ENCODE peak calls at places on chromosomes 13 and 19, in five cellular contexts. One of them, this sample, is unnamed.
A peak's percentile ranks its signal among the peaks of the same experiment; 100 is the strongest.

GRCh38 chr13:105969761-105970160 is 565.7 kb downstream of the EFNB2 start:
- DNase-seq in T-helper 1 cell: no peak
- DNase-seq in ELF-1: peak; percentile 21
- DNase-seq in neural crest cell: no peak
- DNase-seq in activated T-helper 1 cell treated with anti-CD3 and anti-CD28 coated beads, Interleukin-12 subunit alpha, Interleukin-12 subunit beta, Interleukin-2, Interleukin-4 antibody, amounts not matched to agents 30 ng/mL and 10 ng/mL and 1 ng/mL, durations not matched to agents 14 hours and 24 hours and 36 hours: no peak
- DNase-seq in this sample: peak; percentile 90

GRCh38 chr19:35718345-35719041 is 690 bp downstream of the KMT2B start:
- DNase-seq in ELF-1: peak; percentile 19
- DNase-seq in T-helper 1 cell: peak; percentile 51
- DNase-seq in neural crest cell: peak; percentile 29
- DNase-seq in activated T-helper 1 cell treated with anti-CD3 and anti-CD28 coated beads, Interleukin-12 subunit alpha, Interleukin-12 subunit beta, Interleukin-2, Interleukin-4 antibody, amounts not matched to agents 30 ng/mL and 10 ng/mL and 1 ng/mL, durations not matched to agents 14 hours and 24 hours and 36 hours: peak; percentile 47
- DNase-seq in this sample: peak; percentile 65

GRCh38 chr13:33971305-33971819 is 153.4 kb downstream of the RFC3 start:
- DNase-seq in ELF-1: no peak
- DNase-seq in T-helper 1 cell: no peak
- DNase-seq in activated T-helper 1 cell treated with anti-CD3 and anti-CD28 coated beads, Interleukin-12 subunit alpha, Interleukin-12 subunit beta, Interleukin-2, Interleukin-4 antibody, amounts not matched to agents 30 ng/mL and 10 ng/mL and 1 ng/mL, durations not matched to agents 14 hours and 24 hours and 36 hours: no peak
- DNase-seq in neural crest cell: no peak
- DNase-seq in this sample: no peak

GRCh38 chr13:107675847-107676550 is 539.3 kb downstream of the LIG4 start:
- DNase-seq in neural crest cell: no peak
- DNase-seq in ELF-1: no peak
- DNase-seq in T-helper 1 cell: no peak
- DNase-seq in activated T-helper 1 cell treated with anti-CD3 and anti-CD28 coated beads, Interleukin-12 subunit alpha, Interleukin-12 subunit beta, Interleukin-2, Interleukin-4 antibody, amounts not matched to agents 30 ng/mL and 10 ng/mL and 1 ng/mL, durations not matched to agents 14 hours and 24 hours and 36 hours: no peak
- DNase-seq in this sample: no peak

GRCh38 chr19:38057954-38058690 is 151.1 kb downstream of the SIPA1L3 start:
- DNase-seq in T-helper 1 cell: no peak
- DNase-seq in activated T-helper 1 cell treated with anti-CD3 and anti-CD28 coated beads, Interleukin-12 subunit alpha, Interleukin-12 subunit beta, Interleukin-2, Interleukin-4 antibody, amounts not matched to agents 30 ng/mL and 10 ng/mL and 1 ng/mL, durations not matched to agents 14 hours and 24 hours and 36 hours: no peak
- DNase-seq in neural crest cell: no peak
- DNase-seq in ELF-1: peak; percentile 63
- DNase-seq in this sample: no peak

GRCh38 chr19:53057904-53058579 is 13.5 kb downstream of the ERVV-2 start:
- DNase-seq in neural crest cell: peak; percentile 31
- DNase-seq in ELF-1: peak; percentile 88
- DNase-seq in activated T-helper 1 cell treated with anti-CD3 and anti-CD28 coated beads, Interleukin-12 subunit alpha, Interleukin-12 subunit beta, Interleukin-2, Interleukin-4 antibody, amounts not matched to agents 30 ng/mL and 10 ng/mL and 1 ng/mL, durations not matched to agents 14 hours and 24 hours and 36 hours: no peak
- DNase-seq in T-helper 1 cell: no peak
- DNase-seq in this sample: peak; percentile 61

GRCh38 chr19:16257509-16258002 is 59.8 kb downstream of the AP1M1 start:
- DNase-seq in T-helper 1 cell: no peak
- DNase-seq in ELF-1: no peak
- DNase-seq in neural crest cell: no peak
- DNase-seq in activated T-helper 1 cell treated with anti-CD3 and anti-CD28 coated beads, Interleukin-12 subunit alpha, Interleukin-12 subunit beta, Interleukin-2, Interleukin-4 antibody, amounts not matched to agents 30 ng/mL and 10 ng/mL and 1 ng/mL, durations not matched to agents 14 hours and 24 hours and 36 hours: no peak
- DNase-seq in this sample: no peak

GRCh38 chr13:94464771-94465170 is 14.7 kb downstream of the DCT start:
- DNase-seq in activated T-helper 1 cell treated with anti-CD3 and anti-CD28 coated beads, Interleukin-12 subunit alpha, Interleukin-12 subunit beta, Interleukin-2, Interleukin-4 antibody, amounts not matched to agents 30 ng/mL and 10 ng/mL and 1 ng/mL, durations not matched to agents 14 hours and 24 hours and 36 hours: no peak
- DNase-seq in T-helper 1 cell: no peak
- DNase-seq in neural crest cell: no peak
- DNase-seq in ELF-1: no peak
- DNase-seq in this sample: peak; percentile 58

GRCh38 chr19:48318286-48318987 is 6.9 kb upstream of the EMP3 start:
- DNase-seq in ELF-1: no peak
- DNase-seq in neural crest cell: no peak
- DNase-seq in activated T-helper 1 cell treated with anti-CD3 and anti-CD28 coated beads, Interleukin-12 subunit alpha, Interleukin-12 subunit beta, Interleukin-2, Interleukin-4 antibody, amounts not matched to agents 30 ng/mL and 10 ng/mL and 1 ng/mL, durations not matched to agents 14 hours and 24 hours and 36 hours: no peak
- DNase-seq in T-helper 1 cell: no peak
- DNase-seq in this sample: no peak

GRCh38 chr19:33280351-33280921 is 21.9 kb downstream of the CEBPA start:
- DNase-seq in T-helper 1 cell: peak; percentile 89
- DNase-seq in neural crest cell: no peak
- DNase-seq in activated T-helper 1 cell treated with anti-CD3 and anti-CD28 coated beads, Interleukin-12 subunit alpha, Interleukin-12 subunit beta, Interleukin-2, Interleukin-4 antibody, amounts not matched to agents 30 ng/mL and 10 ng/mL and 1 ng/mL, durations not matched to agents 14 hours and 24 hours and 36 hours: peak; percentile 47
- DNase-seq in ELF-1: no peak
- DNase-seq in this sample: no peak

GRCh38 chr19:39067104-39067503 is 17.1 kb upstream of the ACP7 start:
- DNase-seq in neural crest cell: no peak
- DNase-seq in activated T-helper 1 cell treated with anti-CD3 and anti-CD28 coated beads, Interleukin-12 subunit alpha, Interleukin-12 subunit beta, Interleukin-2, Interleukin-4 antibody, amounts not matched to agents 30 ng/mL and 10 ng/mL and 1 ng/mL, durations not matched to agents 14 hours and 24 hours and 36 hours: no peak
- DNase-seq in ELF-1: no peak
- DNase-seq in T-helper 1 cell: no peak
- DNase-seq in this sample: no peak

GRCh38 chr13:100836696-100837095 is 162.1 kb upstream of the TMTC4 start:
- DNase-seq in neural crest cell: no peak
- DNase-seq in T-helper 1 cell: no peak
- DNase-seq in ELF-1: no peak
- DNase-seq in activated T-helper 1 cell treated with anti-CD3 and anti-CD28 coated beads, Interleukin-12 subunit alpha, Interleukin-12 subunit beta, Interleukin-2, Interleukin-4 antibody, amounts not matched to agents 30 ng/mL and 10 ng/mL and 1 ng/mL, durations not matched to agents 14 hours and 24 hours and 36 hours: no peak
- DNase-seq in this sample: no peak

GRCh38 chr13:41694902-41695301 is 237.6 kb downstream of the RGCC start:
- DNase-seq in T-helper 1 cell: no peak
- DNase-seq in ELF-1: no peak
- DNase-seq in activated T-helper 1 cell treated with anti-CD3 and anti-CD28 coated beads, Interleukin-12 subunit alpha, Interleukin-12 subunit beta, Interleukin-2, Interleukin-4 antibody, amounts not matched to agents 30 ng/mL and 10 ng/mL and 1 ng/mL, durations not matched to agents 14 hours and 24 hours and 36 hours: no peak
- DNase-seq in neural crest cell: no peak
- DNase-seq in this sample: no peak

GRCh38 chr13:26658491-26658890 is 101.0 kb downstream of the WASF3 start:
- DNase-seq in activated T-helper 1 cell treated with anti-CD3 and anti-CD28 coated beads, Interleukin-12 subunit alpha, Interleukin-12 subunit beta, Interleukin-2, Interleukin-4 antibody, amounts not matched to agents 30 ng/mL and 10 ng/mL and 1 ng/mL, durations not matched to agents 14 hours and 24 hours and 36 hours: no peak
- DNase-seq in T-helper 1 cell: no peak
- DNase-seq in ELF-1: no peak
- DNase-seq in neural crest cell: no peak
- DNase-seq in this sample: no peak

GRCh38 chr13:65470781-65471180 is 1759.4 kb downstream of the PCDH9 start:
- DNase-seq in neural crest cell: no peak
- DNase-seq in ELF-1: no peak
- DNase-seq in activated T-helper 1 cell treated with anti-CD3 and anti-CD28 coated beads, Interleukin-12 subunit alpha, Interleukin-12 subunit beta, Interleukin-2, Interleukin-4 antibody, amounts not matched to agents 30 ng/mL and 10 ng/mL and 1 ng/mL, durations not matched to agents 14 hours and 24 hours and 36 hours: no peak
- DNase-seq in T-helper 1 cell: no peak
- DNase-seq in this sample: no peak

GRCh38 chr19:11814707-11815050 is 606 bp downstream of the ZNF440 start:
- DNase-seq in ELF-1: peak; percentile 42
- DNase-seq in neural crest cell: no peak
- DNase-seq in activated T-helper 1 cell treated with anti-CD3 and anti-CD28 coated beads, Interleukin-12 subunit alpha, Interleukin-12 subunit beta, Interleukin-2, Interleukin-4 antibody, amounts not matched to agents 30 ng/mL and 10 ng/mL and 1 ng/mL, durations not matched to agents 14 hours and 24 hours and 36 hours: no peak
- DNase-seq in T-helper 1 cell: no peak
- DNase-seq in this sample: peak; percentile 51

GRCh38 chr13:44879452-44880058 is 109.7 kb downstream of the NUFIP1 start:
- DNase-seq in neural crest cell: no peak
- DNase-seq in ELF-1: peak; percentile 28
- DNase-seq in T-helper 1 cell: peak; percentile 4
- DNase-seq in activated T-helper 1 cell treated with anti-CD3 and anti-CD28 coated beads, Interleukin-12 subunit alpha, Interleukin-12 subunit beta, Interleukin-2, Interleukin-4 antibody, amounts not matched to agents 30 ng/mL and 10 ng/mL and 1 ng/mL, durations not matched to agents 14 hours and 24 hours and 36 hours: no peak
- DNase-seq in this sample: no peak

GRCh38 chr13:111510502-111511218 is 190.2 kb downstream of the TEX29 start:
- DNase-seq in T-helper 1 cell: no peak
- DNase-seq in ELF-1: no peak
- DNase-seq in activated T-helper 1 cell treated with anti-CD3 and anti-CD28 coated beads, Interleukin-12 subunit alpha, Interleukin-12 subunit beta, Interleukin-2, Interleukin-4 antibody, amounts not matched to agents 30 ng/mL and 10 ng/mL and 1 ng/mL, durations not matched to agents 14 hours and 24 hours and 36 hours: no peak
- DNase-seq in neural crest cell: no peak
- DNase-seq in this sample: no peak

GRCh38 chr13:77896536-77896935 is 22.1 kb downstream of the EDNRB start:
- DNase-seq in neural crest cell: no peak
- DNase-seq in activated T-helper 1 cell treated with anti-CD3 and anti-CD28 coated beads, Interleukin-12 subunit alpha, Interleukin-12 subunit beta, Interleukin-2, Interleukin-4 antibody, amounts not matched to agents 30 ng/mL and 10 ng/mL and 1 ng/mL, durations not matched to agents 14 hours and 24 hours and 36 hours: no peak
- DNase-seq in ELF-1: no peak
- DNase-seq in T-helper 1 cell: no peak
- DNase-seq in this sample: no peak

GRCh38 chr19:317710-318508 is 26.7 kb downstream of the MIER2 start:
- DNase-seq in ELF-1: no peak
- DNase-seq in T-helper 1 cell: no peak
- DNase-seq in neural crest cell: no peak
- DNase-seq in activated T-helper 1 cell treated with anti-CD3 and anti-CD28 coated beads, Interleukin-12 subunit alpha, Interleukin-12 subunit beta, Interleukin-2, Interleukin-4 antibody, amounts not matched to agents 30 ng/mL and 10 ng/mL and 1 ng/mL, durations not matched to agents 14 hours and 24 hours and 36 hours: no peak
- DNase-seq in this sample: no peak

GRCh38 chr19:455851-456546 is 4.8 kb downstream of the SHC2 start:
- DNase-seq in activated T-helper 1 cell treated with anti-CD3 and anti-CD28 coated beads, Interleukin-12 subunit alpha, Interleukin-12 subunit beta, Interleukin-2, Interleukin-4 antibody, amounts not matched to agents 30 ng/mL and 10 ng/mL and 1 ng/mL, durations not matched to agents 14 hours and 24 hours and 36 hours: no peak
- DNase-seq in T-helper 1 cell: no peak
- DNase-seq in ELF-1: no peak
- DNase-seq in neural crest cell: no peak
- DNase-seq in this sample: no peak

GRCh38 chr13:21674271-21675009 is 3.6 kb downstream of the FGF9 start:
- DNase-seq in T-helper 1 cell: no peak
- DNase-seq in neural crest cell: peak; percentile 31
- DNase-seq in activated T-helper 1 cell treated with anti-CD3 and anti-CD28 coated beads, Interleukin-12 subunit alpha, Interleukin-12 subunit beta, Interleukin-2, Interleukin-4 antibody, amounts not matched to agents 30 ng/mL and 10 ng/mL and 1 ng/mL, durations not matched to agents 14 hours and 24 hours and 36 hours: no peak
- DNase-seq in ELF-1: peak; percentile 27
- DNase-seq in this sample: peak; percentile 57

GRCh38 chr19:31639306-31639705 is 290.1 kb upstream of the TSHZ3 start:
- DNase-seq in T-helper 1 cell: no peak
- DNase-seq in activated T-helper 1 cell treated with anti-CD3 and anti-CD28 coated beads, Interleukin-12 subunit alpha, Interleukin-12 subunit beta, Interleukin-2, Interleukin-4 antibody, amounts not matched to agents 30 ng/mL and 10 ng/mL and 1 ng/mL, durations not matched to agents 14 hours and 24 hours and 36 hours: no peak
- DNase-seq in neural crest cell: no peak
- DNase-seq in ELF-1: no peak
- DNase-seq in this sample: no peak

GRCh38 chr13:27353166-27353583 is 71.2 kb upstream of the GTF3A start:
- DNase-seq in activated T-helper 1 cell treated with anti-CD3 and anti-CD28 coated beads, Interleukin-12 subunit alpha, Interleukin-12 subunit beta, Interleukin-2, Interleukin-4 antibody, amounts not matched to agents 30 ng/mL and 10 ng/mL and 1 ng/mL, durations not matched to agents 14 hours and 24 hours and 36 hours: peak; percentile 34
- DNase-seq in ELF-1: no peak
- DNase-seq in neural crest cell: no peak
- DNase-seq in T-helper 1 cell: peak; percentile 88
- DNase-seq in this sample: peak; percentile 69

GRCh38 chr13:112970552-112971287 is 1.7 kb downstream of the MCF2L start:
- DNase-seq in ELF-1: no peak
- DNase-seq in T-helper 1 cell: no peak
- DNase-seq in activated T-helper 1 cell treated with anti-CD3 and anti-CD28 coated beads, Interleukin-12 subunit alpha, Interleukin-12 subunit beta, Interleukin-2, Interleukin-4 antibody, amounts not matched to agents 30 ng/mL and 10 ng/mL and 1 ng/mL, durations not matched to agents 14 hours and 24 hours and 36 hours: no peak
- DNase-seq in neural crest cell: no peak
- DNase-seq in this sample: no peak

GRCh38 chr19:10832659-10833296 is 3.2 kb downstream of the TMED1 start:
- DNase-seq in ELF-1: no peak
- DNase-seq in neural crest cell: no peak
- DNase-seq in T-helper 1 cell: no peak
- DNase-seq in activated T-helper 1 cell treated with anti-CD3 and anti-CD28 coated beads, Interleukin-12 subunit alpha, Interleukin-12 subunit beta, Interleukin-2, Interleukin-4 antibody, amounts not matched to agents 30 ng/mL and 10 ng/mL and 1 ng/mL, durations not matched to agents 14 hours and 24 hours and 36 hours: no peak
- DNase-seq in this sample: peak; percentile 50

GRCh38 chr13:39538826-39539555 is 64.0 kb downstream of the LHFPL6 start:
- DNase-seq in T-helper 1 cell: no peak
- DNase-seq in neural crest cell: no peak
- DNase-seq in activated T-helper 1 cell treated with anti-CD3 and anti-CD28 coated beads, Interleukin-12 subunit alpha, Interleukin-12 subunit beta, Interleukin-2, Interleukin-4 antibody, amounts not matched to agents 30 ng/mL and 10 ng/mL and 1 ng/mL, durations not matched to agents 14 hours and 24 hours and 36 hours: no peak
- DNase-seq in ELF-1: no peak
- DNase-seq in this sample: no peak

GRCh38 chr19:46783670-46784069 is 4.7 kb downstream of the SLC1A5 start:
- DNase-seq in ELF-1: no peak
- DNase-seq in T-helper 1 cell: no peak
- DNase-seq in activated T-helper 1 cell treated with anti-CD3 and anti-CD28 coated beads, Interleukin-12 subunit alpha, Interleukin-12 subunit beta, Interleukin-2, Interleukin-4 antibody, amounts not matched to agents 30 ng/mL and 10 ng/mL and 1 ng/mL, durations not matched to agents 14 hours and 24 hours and 36 hours: no peak
- DNase-seq in neural crest cell: no peak
- DNase-seq in this sample: no peak

GRCh38 chr13:35714096-35714495 is 237.6 kb upstream of the MAB21L1 start:
- DNase-seq in neural crest cell: no peak
- DNase-seq in activated T-helper 1 cell treated with anti-CD3 and anti-CD28 coated beads, Interleukin-12 subunit alpha, Interleukin-12 subunit beta, Interleukin-2, Interleukin-4 antibody, amounts not matched to agents 30 ng/mL and 10 ng/mL and 1 ng/mL, durations not matched to agents 14 hours and 24 hours and 36 hours: no peak
- DNase-seq in ELF-1: peak; percentile 78
- DNase-seq in T-helper 1 cell: no peak
- DNase-seq in this sample: peak; percentile 66

GRCh38 chr19:1742989-1743696 is 10.2 kb upstream of the ONECUT3 start:
- DNase-seq in T-helper 1 cell: no peak
- DNase-seq in ELF-1: no peak
- DNase-seq in neural crest cell: no peak
- DNase-seq in activated T-helper 1 cell treated with anti-CD3 and anti-CD28 coated beads, Interleukin-12 subunit alpha, Interleukin-12 subunit beta, Interleukin-2, Interleukin-4 antibody, amounts not matched to agents 30 ng/mL and 10 ng/mL and 1 ng/mL, durations not matched to agents 14 hours and 24 hours and 36 hours: no peak
- DNase-seq in this sample: no peak

GRCh38 chr19:47074621-47075020 is 26.2 kb upstream of the TMEM160 start:
- DNase-seq in activated T-helper 1 cell treated with anti-CD3 and anti-CD28 coated beads, Interleukin-12 subunit alpha, Interleukin-12 subunit beta, Interleukin-2, Interleukin-4 antibody, amounts not matched to agents 30 ng/mL and 10 ng/mL and 1 ng/mL, durations not matched to agents 14 hours and 24 hours and 36 hours: no peak
- DNase-seq in T-helper 1 cell: no peak
- DNase-seq in neural crest cell: no peak
- DNase-seq in ELF-1: no peak
- DNase-seq in this sample: no peak

GRCh38 chr19:53511357-53511756 is 26.6 kb upstream of the ZNF331 start:
- DNase-seq in activated T-helper 1 cell treated with anti-CD3 and anti-CD28 coated beads, Interleukin-12 subunit alpha, Interleukin-12 subunit beta, Interleukin-2, Interleukin-4 antibody, amounts not matched to agents 30 ng/mL and 10 ng/mL and 1 ng/mL, durations not matched to agents 14 hours and 24 hours and 36 hours: no peak
- DNase-seq in ELF-1: no peak
- DNase-seq in neural crest cell: no peak
- DNase-seq in T-helper 1 cell: no peak
- DNase-seq in this sample: no peak

GRCh38 chr19:4816388-4817165 is 14.9 kb downstream of the TICAM1 start:
- DNase-seq in neural crest cell: no peak
- DNase-seq in T-helper 1 cell: no peak
- DNase-seq in activated T-helper 1 cell treated with anti-CD3 and anti-CD28 coated beads, Interleukin-12 subunit alpha, Interleukin-12 subunit beta, Interleukin-2, Interleukin-4 antibody, amounts not matched to agents 30 ng/mL and 10 ng/mL and 1 ng/mL, durations not matched to agents 14 hours and 24 hours and 36 hours: no peak
- DNase-seq in ELF-1: no peak
- DNase-seq in this sample: no peak

GRCh38 chr13:68697551-68697950 is 1410.1 kb upstream of the ATXN8OS start:
- DNase-seq in neural crest cell: no peak
- DNase-seq in ELF-1: peak; percentile 14
- DNase-seq in activated T-helper 1 cell treated with anti-CD3 and anti-CD28 coated beads, Interleukin-12 subunit alpha, Interleukin-12 subunit beta, Interleukin-2, Interleukin-4 antibody, amounts not matched to agents 30 ng/mL and 10 ng/mL and 1 ng/mL, durations not matched to agents 14 hours and 24 hours and 36 hours: no peak
- DNase-seq in T-helper 1 cell: no peak
- DNase-seq in this sample: peak; percentile 73

GRCh38 chr19:38862321-38863059 is 12.7 kb upstream of the HNRNPL start:
- DNase-seq in ELF-1: peak; percentile 65
- DNase-seq in T-helper 1 cell: no peak
- DNase-seq in activated T-helper 1 cell treated with anti-CD3 and anti-CD28 coated beads, Interleukin-12 subunit alpha, Interleukin-12 subunit beta, Interleukin-2, Interleukin-4 antibody, amounts not matched to agents 30 ng/mL and 10 ng/mL and 1 ng/mL, durations not matched to agents 14 hours and 24 hours and 36 hours: no peak
- DNase-seq in neural crest cell: no peak
- DNase-seq in this sample: no peak

GRCh38 chr19:33462112-33462726 is 59.4 kb downstream of the PEPD start:
- DNase-seq in T-helper 1 cell: no peak
- DNase-seq in neural crest cell: no peak
- DNase-seq in ELF-1: no peak
- DNase-seq in activated T-helper 1 cell treated with anti-CD3 and anti-CD28 coated beads, Interleukin-12 subunit alpha, Interleukin-12 subunit beta, Interleukin-2, Interleukin-4 antibody, amounts not matched to agents 30 ng/mL and 10 ng/mL and 1 ng/mL, durations not matched to agents 14 hours and 24 hours and 36 hours: no peak
- DNase-seq in this sample: peak; percentile 41

GRCh38 chr13:33543089-33543459 is 257.5 kb upstream of the STARD13 start:
- DNase-seq in neural crest cell: no peak
- DNase-seq in T-helper 1 cell: no peak
- DNase-seq in activated T-helper 1 cell treated with anti-CD3 and anti-CD28 coated beads, Interleukin-12 subunit alpha, Interleukin-12 subunit beta, Interleukin-2, Interleukin-4 antibody, amounts not matched to agents 30 ng/mL and 10 ng/mL and 1 ng/mL, durations not matched to agents 14 hours and 24 hours and 36 hours: no peak
- DNase-seq in ELF-1: no peak
- DNase-seq in this sample: no peak

GRCh38 chr13:25860862-25861261 is 191.0 kb downstream of the SHISA2 start:
- DNase-seq in ELF-1: no peak
- DNase-seq in T-helper 1 cell: no peak
- DNase-seq in neural crest cell: no peak
- DNase-seq in activated T-helper 1 cell treated with anti-CD3 and anti-CD28 coated beads, Interleukin-12 subunit alpha, Interleukin-12 subunit beta, Interleukin-2, Interleukin-4 antibody, amounts not matched to agents 30 ng/mL and 10 ng/mL and 1 ng/mL, durations not matched to agents 14 hours and 24 hours and 36 hours: no peak
- DNase-seq in this sample: no peak

This sample was measured in islet precursor cell.